ENCODE peak calls at places on chromosomes 4 and X, in ten cellular contexts. H is MM.1S; R is transverse colon; O is CD4-positive, alpha-beta T cell; E is mammary epithelial cell; X is epithelial cell of esophagus; T is AG09309; N is cardiac muscle cell; V is BJ; A is choroid plexus epithelial cell. G is an unnamed sample.

GRCh38 chr4:139664442-139664841 is 1.2 kb upstream of the MGST2 start:
- DNase-seq in X (no peak), E (no peak), R (no peak), O (no peak), A (no peak), H (no peak), T (no peak), V (no peak), N (no peak), G (no peak)

GRCh38 chr4:158778712-158779111 is 9.9 kb downstream of the FNIP2 start:
- DNase-seq in R (peak), V (no peak), N (no peak), T (no peak), O (no peak), A (no peak), X (peak), E (no peak), H (no peak), G (no peak)

GRCh38 chr4:156038772-156039171 is 85.1 kb upstream of the CTSO start:
- DNase-seq in R (no peak), X (no peak), N (no peak), A (no peak), V (no peak), E (no peak), O (no peak), T (no peak), H (peak), G (no peak)

GRCh38 chr4:52836120-52836519 is 26.0 kb upstream of the RASL11B start:
- DNase-seq in R (no peak), E (no peak), N (no peak), T (no peak), X (no peak), V (no peak), O (no peak), H (no peak), A (no peak), G (no peak)

GRCh38 chr4:118849867-118850812 is 14.2 kb upstream of the SEC24D start:
- DNase-seq in H (peak), V (no peak), R (peak), E (peak), A (peak), O (no peak), N (no peak), T (no peak), X (peak), G (no peak)

GRCh38 chrX:153412746-153413720 is 1.8 kb downstream of the ZFP92 start:
- DNase-seq in V (no peak), N (no peak), E (no peak), H (no peak), X (no peak), O (no peak), A (peak), R (no peak), T (no peak), G (no peak)

GRCh38 chr4:20046179-20046578 is 205.5 kb upstream of the SLIT2 start:
- DNase-seq in A (no peak), X (no peak), H (no peak), N (no peak), E (no peak), O (no peak), V (no peak), R (no peak), T (no peak), G (no peak)

GRCh38 chr4:138935-139334 is 14.6 kb downstream of the ZNF718 start:
- DNase-seq in O (no peak), H (no peak), T (no peak), R (no peak), A (no peak), N (no peak), E (no peak), V (no peak), X (no peak), G (no peak)

GRCh38 chr4:122412547-122412946 is 33.7 kb downstream of the ADAD1 start:
- DNase-seq in A (peak), T (no peak), X (peak), R (no peak), O (no peak), E (no peak), H (no peak), V (peak), N (no peak), G (no peak)

GRCh38 chrX:68183612-68184214 is 249.6 kb downstream of the OPHN1 start:
- DNase-seq in V (no peak), X (peak), N (peak), T (no peak), E (no peak), R (no peak), O (no peak), H (peak), A (peak), G (no peak)

GRCh38 chr4:60396680-60397079 is 803.4 kb upstream of the ADGRL3 start:
- DNase-seq in T (no peak), A (no peak), N (no peak), E (peak), O (no peak), V (no peak), X (peak), H (no peak), R (no peak), G (no peak)

GRCh38 chr4:122632396-122633143 is 11.7 kb upstream of the IL21 start:
- DNase-seq in T (no peak), R (no peak), N (no peak), O (no peak), A (no peak), H (no peak), X (no peak), E (no peak), V (peak), G (no peak)

GRCh38 chrX:65601530-65602281 is 65.7 kb upstream of the MSN start:
- DNase-seq in X (peak), V (peak), E (peak), N (no peak), O (peak), H (peak), T (peak), A (peak), R (peak), G (no peak)

GRCh38 chrX:37863728-37864127 is 16.4 kb upstream of the DYNLT3 start:
- DNase-seq in V (no peak), H (no peak), T (no peak), N (no peak), A (no peak), R (no peak), O (no peak), E (no peak), X (no peak), G (no peak)

GRCh38 chr4:7018281-7018680 is 24.9 kb upstream of the TADA2B start:
- DNase-seq in T (no peak), E (no peak), X (no peak), H (no peak), V (no peak), A (no peak), N (no peak), R (no peak), O (no peak), G (no peak)

GRCh38 chrX:122565952-122566351 is 618.1 kb upstream of the GRIA3 start:
- DNase-seq in N (no peak), X (peak), V (peak), E (peak), A (peak), H (no peak), T (peak), O (no peak), R (no peak), G (peak)

GRCh38 chrX:40083979-40084359 is 13.8 kb downstream of the BCOR start:
- DNase-seq in O (no peak), X (no peak), T (no peak), N (no peak), R (no peak), A (no peak), V (no peak), E (no peak), H (no peak), G (no peak)

GRCh38 chrX:15564981-15565579 is 35.7 kb downstream of the ACE2 start:
- DNase-seq in R (peak), H (peak), A (peak), X (peak), O (no peak), E (peak), T (peak), V (peak), N (peak), G (no peak)

GRCh38 chr4:8849266-8850073 is 22.2 kb downstream of the HMX1 start:
- DNase-seq in H (no peak), T (no peak), N (no peak), X (no peak), A (no peak), R (no peak), V (no peak), E (no peak), O (no peak), G (no peak)

GRCh38 chr4:90328558-90328957 is 201.4 kb downstream of the CCSER1 start:
- DNase-seq in X (peak), E (peak), H (no peak), R (peak), O (no peak), T (no peak), V (no peak), A (peak), N (peak), G (no peak)

GRCh38 chr4:124334119-124334518 is 378.4 kb downstream of the ANKRD50 start:
- DNase-seq in N (peak), H (peak), T (peak), O (no peak), A (peak), R (no peak), V (peak), X (peak), E (peak), G (peak)

DNA sequence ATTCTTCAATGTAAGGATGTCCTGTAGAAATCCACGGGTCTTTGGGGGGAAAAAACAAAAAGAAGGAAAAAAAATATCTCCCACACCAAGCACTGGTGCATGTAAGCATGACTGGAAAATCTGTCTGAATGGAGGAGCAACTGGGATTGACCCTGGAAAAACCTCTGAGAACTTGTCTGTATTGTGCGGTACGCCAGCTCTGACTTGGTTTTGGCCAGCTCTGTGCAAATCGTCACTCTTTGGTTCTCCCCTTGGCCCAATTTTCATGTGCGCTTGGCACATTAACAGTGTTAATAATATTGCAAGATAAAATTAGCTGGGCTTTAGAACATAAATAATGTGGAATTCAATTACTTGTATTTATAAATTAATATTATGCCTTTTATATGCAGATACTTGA is 231.2 kb upstream of the HAND2 start:
- DNase-seq in O (no peak), X (no peak), A (no peak), T (no peak), V (no peak), E (no peak), H (no peak), R (no peak), N (no peak), G (no peak)
- TF ChIP-seq CTCF in O (no peak), X (no peak), A (no peak), T (no peak), V (no peak), E (no peak), H (no peak), R (no peak), N (no peak), G (no peak)

GRCh38 chrX:133465254-133465653 is 50.0 kb upstream of the GPC4 start:
- DNase-seq in T (no peak), X (no peak), H (no peak), N (no peak), R (no peak), O (no peak), A (no peak), E (no peak), V (no peak), G (no peak)
- TF ChIP-seq CTCF in T (no peak), X (no peak), H (no peak), N (no peak), R (no peak), O (no peak), A (no peak), E (no peak), V (no peak), G (no peak)

GRCh38 chrX:30065226-30065625 is 150.1 kb upstream of the MAGEB2 start:
- DNase-seq in T (no peak), O (no peak), E (no peak), R (no peak), V (peak), X (no peak), N (no peak), A (peak), H (no peak), G (no peak)

GRCh38 chrX:30060718-30061117 is 154.6 kb upstream of the MAGEB2 start:
- DNase-seq in E (peak), V (no peak), X (peak), H (no peak), N (peak), O (no peak), A (peak), R (no peak), T (no peak), G (no peak)
- TF ChIP-seq CTCF in E (peak), V (peak), X (peak), H (peak), N (peak), O (no peak), A (peak), R (no peak), T (peak), G (peak)

GRCh38 chrX:150547511-150548115 is 20.8 kb upstream of the MTM1 start:
- DNase-seq in A (peak), V (no peak), N (peak), R (peak), E (no peak), T (no peak), O (no peak), X (peak), H (peak), G (no peak)
- TF ChIP-seq CTCF in A (no peak), V (no peak), N (no peak), R (no peak), E (no peak), T (no peak), O (no peak), X (no peak), H (no peak), G (no peak)

GRCh38 chrX:30493348-30493747 is 84.2 kb downstream of the TASL start:
- DNase-seq in O (no peak), X (no peak), R (no peak), A (no peak), V (no peak), E (no peak), N (no peak), H (no peak), T (no peak), G (no peak)
- TF ChIP-seq CTCF in O (no peak), X (no peak), R (no peak), A (peak), V (no peak), E (peak), N (no peak), H (no peak), T (no peak), G (no peak)